ENCODE peak calls at places on chromosomes 1 and 21, in four cellular contexts. G, B, A and W are unnamed samples.

GRCh38 chr1:21801100-21801499 is 11.0 kb upstream of the LDLRAD2 start:
- DNase-seq in G (no peak), B (no peak), A (no peak), W (no peak)

GRCh38 chr1:54294846-54295245 is 94.9 kb downstream of the MRPL37 start:
- DNase-seq in G (no peak), B (no peak), A (no peak), W (no peak)

GRCh38 chr1:234409328-234409727 is 36.1 kb downstream of the COA6 start:
- DNase-seq in G (no peak), B (no peak), A (no peak), W (no peak)

GRCh38 chr1:17207046-17207445 is 2.1 kb downstream of the PADI1 start:
- DNase-seq in G (no peak), B (no peak), A (peak), W (no peak)

GRCh38 chr21:31351438-31351837 is 7.4 kb upstream of the TIAM1 start:
- DNase-seq in G (no peak), B (no peak), A (no peak), W (no peak)

GRCh38 chr1:184300446-184300845 is 86.4 kb upstream of the C1orf21 start:
- DNase-seq in G (no peak), B (no peak), A (no peak), W (no peak)

GRCh38 chr1:75625795-75626194 is 14.9 kb upstream of the SLC44A5 start:
- DNase-seq in G (no peak), B (no peak), A (no peak), W (no peak)

GRCh38 chr1:24901791-24902470 is 28.1 kb downstream of the RUNX3 start:
- DNase-seq in G (no peak), B (no peak), A (no peak), W (no peak)

GRCh38 chr1:149962039-149962647 is 25.5 kb upstream of the MTMR11 start:
- DNase-seq in G (peak), B (peak), A (no peak), W (no peak)